ENCODE peak calls at places on chromosomes 1 and 21, in four cellular contexts. O, G, H and M are unnamed samples.

GRCh38 chr1:180488661-180489060 is 13.7 kb downstream of the ACBD6 start:
- DNase-seq in O (no peak), H (no peak), G (no peak), M (no peak)

GRCh38 chr1:229075217-229075616 is 195.7 kb upstream of the RAB4A start:
- DNase-seq in H (no peak), G (no peak), O (no peak), M (no peak)

GRCh38 chr1:93061895-93062792 is 16.9 kb upstream of the MTF2 start:
- DNase-seq in G (no peak), O (peak; percentile 23), H (no peak), M (peak; percentile 39)

GRCh38 chr21:41054206-41054605 is 113.8 kb upstream of the BACE2 start:
- DNase-seq in G (no peak), O (no peak), H (no peak), M (no peak)

GRCh38 chr21:39215078-39215477 is 31.8 kb upstream of the PSMG1 start:
- DNase-seq in H (no peak), O (no peak), G (no peak), M (no peak)

GRCh38 chr1:47262787-47263413 is 30.9 kb upstream of the TAL1 start:
- DNase-seq in G (no peak), O (peak; percentile 23), H (peak; percentile 14), M (peak; percentile 52)

GRCh38 chr1:13700521-13701273 is 709 bp downstream of the PRDM2 start:
- DNase-seq in G (peak; percentile 60), O (no peak), H (peak; percentile 14), M (peak; percentile 12)

GRCh38 chr1:21536223-21536622 is 27.0 kb downstream of the ALPL start:
- DNase-seq in H (no peak), O (no peak), G (peak; percentile 72), M (no peak)

GRCh38 chr21:21831036-21831435 is 832.8 kb downstream of the NCAM2 start:
- DNase-seq in O (no peak), G (no peak), H (no peak), M (no peak)

GRCh38 chr1:21069549-21069948 is 107.1 kb downstream of the EIF4G3 start:
- DNase-seq in G (no peak), O (no peak), H (no peak), M (no peak)

GRCh38 chr1:45925728-45926287 is 122.4 kb downstream of the MAST2 start:
- DNase-seq in O (no peak), G (no peak), H (no peak), M (no peak)

GRCh38 chr1:154747841-154748766 is 122.0 kb downstream of the KCNN3 start:
- DNase-seq in H (no peak), G (no peak), O (no peak), M (no peak)

GRCh38 chr21:45504021-45504515 is 38.2 kb downstream of the SLC19A1 start:
- DNase-seq in G (no peak), O (no peak), H (no peak), M (no peak)

GRCh38 chr1:21472861-21473260 is 32.9 kb downstream of the NBPF3 start:
- DNase-seq in G (no peak), O (no peak), H (no peak), M (no peak)

GRCh38 chr1:169091480-169091941 is 15.0 kb upstream of the ATP1B1 start:
- DNase-seq in O (no peak), H (no peak), G (no peak), M (no peak)

GRCh38 chr1:155134858-155135415 is 715 bp upstream of the SLC50A1 start:
- DNase-seq in H (peak; percentile 96), O (peak; percentile 68), G (peak; percentile 97), M (peak; percentile 99)

GRCh38 chr1:112012823-112013222 is 23.4 kb upstream of the KCND3 start:
- DNase-seq in O (no peak), G (no peak), H (no peak), M (no peak)

GRCh38 chr1:31587720-31588423 is 11.6 kb downstream of the TINAGL1 start:
- DNase-seq in G (peak; percentile 65), O (peak; percentile 49), H (no peak), M (no peak)

GRCh38 chr1:94434339-94435092 is 16.3 kb downstream of the ABCD3 start:
- DNase-seq in O (no peak), G (no peak), H (no peak), M (no peak)

GRCh38 chr1:79293611-79294010 is 287.1 kb upstream of the ADGRL4 start:
- DNase-seq in H (peak; percentile 24), O (no peak), G (no peak), M (peak; percentile 31)

GRCh38 chr1:202691846-202692245 is 18.4 kb downstream of the SYT2 start:
- DNase-seq in H (no peak), O (no peak), G (no peak), M (no peak)

GRCh38 chr1:205301842-205302588 is 19.5 kb downstream of the NUAK2 start:
- DNase-seq in O (no peak), G (no peak), H (no peak), M (no peak)

GRCh38 chr21:45598109-45598508 is 45.4 kb upstream of the PCBP3 start:
- DNase-seq in H (no peak), G (no peak), O (no peak), M (no peak)

GRCh38 chr1:101820080-101820479 is 176.6 kb downstream of the OLFM3 start:
- DNase-seq in G (no peak), H (no peak), O (peak; percentile 48), M (peak; percentile 30)

GRCh38 chr1:235908742-235909520 is 42.2 kb upstream of the LYST start:
- DNase-seq in H (peak; percentile 91), O (peak; percentile 21), G (no peak), M (peak; percentile 99)

GRCh38 chr21:44765231-44766013 is 36.2 kb downstream of the UBE2G2 start:
- DNase-seq in G (no peak), H (no peak), O (no peak), M (peak; percentile 60)